ENCODE peak calls at places on chromosomes 1 and 21, in eight cellular contexts. G is pancreas; I is ovary; F is CD4-positive, CD25-positive, alpha-beta regulatory T cell; T is heart right ventricle; X is endodermal cell; E is AG04450; L is cardiac muscle cell. C is an unnamed sample. For H3K9me3 and H3K27me3, the result is how much of the 10 kb centered on the place peaks cover.

GRCh38 chr1:29312469-29313466 is 76.4 kb downstream of the PTPRU start:
- DNase-seq in I (no peak), F (no peak), X (peak), L (no peak), E (no peak), G (no peak), T (no peak), C (no peak)

GRCh38 chr1:17168480-17168878 is 36.4 kb upstream of the PADI1 start:
- DNase-seq in G (no peak), X (no peak), E (peak), L (no peak), I (no peak), F (no peak), T (no peak), C (no peak)

GRCh38 chr1:20660363-20661234 is 570 bp downstream of the DDOST start:
- DNase-seq in T (no peak), E (no peak), G (peak), I (no peak), X (no peak), L (no peak), F (peak), C (no peak)

GRCh38 chr1:13730751-13731482 is 30.9 kb downstream of the PRDM2 start:
- DNase-seq in L (no peak), I (no peak), X (no peak), T (no peak), F (peak), G (no peak), E (no peak), C (no peak)

GRCh38 chr1:6179564-6180175 is 451 bp downstream of the CHD5 start:
- DNase-seq in X (peak), G (no peak), L (peak), I (no peak), F (no peak), T (no peak), E (no peak), C (no peak)

GRCh38 chr1:92016720-92017316 is 13.0 kb upstream of the EPHX4 start:
- DNase-seq in L (no peak), X (no peak), T (no peak), E (no peak), I (no peak), G (no peak), F (no peak), C (no peak)

GRCh38 chr1:204196068-204196795 is at the start of gene KISS1:
- DNase-seq in E (no peak), F (no peak), I (no peak), X (peak), L (no peak), G (peak), T (no peak), C (no peak)

GRCh38 chr1:6245869-6246496 is 2.0 kb downstream of the HES3 start:
- DNase-seq in I (no peak), L (no peak), E (no peak), T (no peak), X (peak), F (peak), G (peak), C (no peak)

GRCh38 chr1:30166194-30166593 is 557.2 kb downstream of the MATN1 start:
- DNase-seq in E (no peak), G (no peak), T (no peak), F (no peak), X (no peak), I (no peak), L (peak), C (no peak)

GRCh38 chr1:43206721-43207228 is 34.6 kb downstream of the CFAP57 start:
- DNase-seq in X (peak), F (no peak), G (no peak), I (no peak), E (peak), L (peak), T (peak), C (peak)

GRCh38 chr1:91830242-91831131 is 55.5 kb downstream of the TGFBR3 start:
- DNase-seq in X (no peak), T (peak), I (peak), G (no peak), L (no peak), E (peak), F (no peak), C (no peak)

GRCh38 chr1:112144738-112145426 is 155.4 kb upstream of the KCND3 start:
- DNase-seq in L (peak), T (peak), F (no peak), X (no peak), E (no peak), I (no peak), G (no peak), C (no peak)

GRCh38 chr1:166925791-166926483 is 49.4 kb downstream of the ILDR2 start:
- DNase-seq in I (no peak), G (no peak), X (no peak), F (no peak), L (peak), E (no peak), T (no peak), C (peak)

GRCh38 chr1:22557341-22557950 is 5.8 kb upstream of the EPHA8 start:
- DNase-seq in T (no peak), E (no peak), X (no peak), F (no peak), L (peak), I (no peak), G (no peak), C (no peak)

GRCh38 chr1:56034847-56035483 is 544.4 kb downstream of the PLPP3 start:
- DNase-seq in F (no peak), T (no peak), I (no peak), G (no peak), X (no peak), E (no peak), L (no peak), C (no peak)

GRCh38 chr1:10733967-10734366 is 62.5 kb downstream of the CASZ1 start:
- DNase-seq in F (no peak), E (no peak), T (no peak), I (no peak), X (peak), G (peak), L (peak), C (no peak)

GRCh38 chr1:7490576-7490975 is 280.5 kb upstream of the VAMP3 start:
- DNase-seq in L (no peak), T (no peak), F (no peak), X (no peak), G (peak), I (peak), E (no peak), C (no peak)

DNA sequence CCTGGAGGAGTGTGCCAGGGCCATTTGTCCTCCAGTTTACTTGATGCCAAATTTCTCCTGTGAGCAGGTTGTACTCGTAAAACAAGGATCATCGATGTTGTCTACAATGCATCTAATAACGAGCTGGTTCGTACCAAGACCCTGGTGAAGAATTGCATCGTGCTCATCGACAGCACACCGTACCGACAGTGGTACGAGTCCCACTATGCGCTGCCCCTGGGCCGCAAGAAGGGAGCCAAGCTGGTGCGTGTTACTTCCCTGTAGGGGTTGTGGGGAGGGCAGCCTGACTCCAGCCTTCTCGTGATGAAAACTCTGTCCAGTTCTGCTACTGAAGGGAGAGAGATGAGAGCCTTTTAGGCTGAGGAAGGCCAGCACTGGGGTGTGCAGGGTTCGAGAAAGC is 2.2 kb downstream of the RPS8 start:
- DNase-seq in F (no peak), L (no peak), E (no peak), I (no peak), X (no peak), G (peak), T (no peak), C (no peak)
- H3K4me3 ChIP-seq in F (no peak), L (no peak), E (peak), I (no peak), X (peak), G (no peak), T (no peak), C (peak)

DNA sequence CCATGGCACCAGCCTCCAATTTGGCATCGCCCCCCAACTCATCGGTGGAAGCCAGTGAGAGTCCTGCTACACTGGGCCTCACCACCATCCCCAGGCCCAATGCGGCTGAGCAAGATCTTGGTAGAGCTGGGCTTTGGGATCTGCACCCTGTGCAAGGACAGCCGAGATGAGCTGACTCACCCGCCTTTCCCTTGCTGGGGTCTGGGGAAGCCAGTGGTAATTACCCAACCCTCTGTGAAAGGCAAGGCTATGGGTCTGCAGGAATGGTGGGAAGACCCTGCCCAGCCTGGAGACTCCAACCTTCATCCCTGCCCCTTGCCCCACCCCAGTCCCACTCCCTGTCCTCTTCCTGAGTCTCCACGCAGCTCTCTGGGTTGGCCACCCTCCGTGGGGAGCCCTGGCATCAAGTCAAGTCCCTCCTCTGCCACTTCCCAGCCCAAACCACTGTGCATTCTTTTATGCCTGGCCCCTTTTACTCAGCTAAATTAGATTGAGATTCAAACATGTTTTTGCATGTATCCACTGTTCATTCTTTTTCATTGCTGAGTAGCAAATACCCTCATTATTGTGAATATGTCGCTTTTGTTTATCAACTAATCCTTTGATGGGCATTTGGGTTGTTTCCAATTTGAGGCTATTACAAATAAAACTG is 8.8 kb downstream of the SMCP start:
- DNase-seq in T (no peak), X (no peak), L (no peak), I (no peak), E (no peak), G (no peak), F (no peak), C (no peak)
- H3K9me3 ChIP-seq in T (under half), X (under half), L (under half), I (under half), E (under half), G (under half), F (under half), C (under half)

GRCh38 chr1:119007672-119008482 is 19.7 kb upstream of the TBX15 start:
- DNase-seq in I (no peak), F (no peak), T (no peak), L (no peak), X (peak), G (peak), E (no peak), C (no peak)
- H3K27me3 ChIP-seq in I (under half), F (under half), T (half or more), L (half or more), X (half or more), G (under half), E (half or more), C (under half)

DNA sequence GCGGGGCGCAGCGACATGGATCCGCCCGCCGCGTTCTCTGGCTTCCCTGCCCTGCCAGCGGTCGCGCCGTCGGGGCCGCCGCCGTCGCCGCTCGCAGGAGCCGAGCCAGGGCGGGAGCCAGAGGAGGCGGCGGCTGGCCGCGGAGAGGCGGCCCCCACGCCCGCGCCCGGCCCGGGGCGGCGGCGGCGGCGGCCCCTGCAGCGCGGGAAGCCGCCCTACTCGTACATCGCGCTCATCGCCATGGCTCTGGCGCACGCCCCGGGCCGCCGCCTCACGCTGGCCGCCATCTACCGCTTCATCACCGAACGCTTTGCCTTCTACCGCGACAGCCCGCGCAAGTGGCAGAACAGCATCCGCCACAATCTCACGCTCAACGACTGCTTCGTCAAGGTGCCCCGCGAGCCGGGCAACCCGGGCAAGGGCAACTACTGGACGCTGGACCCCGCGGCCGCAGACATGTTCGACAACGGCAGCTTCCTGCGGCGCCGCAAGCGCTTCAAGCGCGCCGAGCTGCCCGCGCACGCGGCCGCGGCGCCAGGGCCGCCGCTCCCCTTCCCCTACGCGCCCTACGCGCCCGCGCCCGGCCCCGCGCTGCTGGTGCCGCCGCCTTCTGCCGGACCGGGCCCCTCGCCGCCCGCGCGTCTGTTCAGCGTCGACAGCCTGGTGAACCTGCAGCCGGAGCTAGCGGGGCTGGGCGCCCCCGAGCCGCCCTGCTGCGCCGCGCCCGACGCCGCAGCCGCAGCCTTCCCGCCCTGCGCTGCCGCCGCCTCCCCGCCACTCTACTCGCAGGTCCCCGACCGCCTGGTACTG is 439 bp downstream of the FOXE3 start:
- DNase-seq in I (no peak), F (peak), X (peak), G (no peak), E (no peak), T (no peak), L (no peak), C (no peak)
- H3K4me3 ChIP-seq in I (no peak), F (no peak), X (no peak), G (no peak), E (peak), T (peak), L (peak), C (peak)

GRCh38 chr1:191026828-191027227 is 549.2 kb upstream of the BRINP3 start:
- DNase-seq in L (no peak), T (no peak), F (no peak), X (no peak), E (no peak), I (no peak), G (peak), C (no peak)
- H3K9me3 ChIP-seq in L (under half), T (under half), F (under half), X (under half), E (under half), I (under half), G (under half), C (under half)

GRCh38 chr21:42755031-42755665 is 101.7 kb downstream of the PDE9A start:
- DNase-seq in X (no peak), T (no peak), F (no peak), L (no peak), E (no peak), I (no peak), G (no peak), C (no peak)
- H3K27me3 ChIP-seq in X (under half), T (under half), F (under half), L (under half), E (under half), I (under half), G (under half), C (under half)

DNA sequence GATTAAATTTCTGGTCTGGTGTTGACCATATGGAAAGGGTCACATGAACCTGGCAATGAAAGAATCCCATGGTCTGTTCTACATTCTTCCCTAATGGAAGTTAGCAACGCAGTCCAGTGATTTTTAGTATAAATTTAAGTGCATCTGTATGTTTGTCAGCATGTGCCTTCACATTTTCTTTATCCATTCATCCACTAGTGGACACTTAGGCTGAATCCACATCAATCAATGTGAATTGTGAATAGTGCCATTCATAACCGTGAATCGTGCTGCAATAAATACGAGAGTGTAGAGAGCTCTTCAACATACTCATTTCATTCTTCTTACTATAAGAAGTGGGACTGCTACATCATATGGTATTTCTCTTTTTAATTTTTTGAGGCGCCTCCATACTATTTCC is 12.7 kb upstream of the IFI16 start:
- DNase-seq in T (no peak), L (no peak), F (no peak), G (no peak), I (no peak), X (no peak), E (no peak), C (no peak)
- H3K4me3 ChIP-seq in T (no peak), L (no peak), F (peak), G (no peak), I (no peak), X (no peak), E (no peak), C (no peak)

C was measured in NT2/D1.